ENCODE peak calls at places on chromosomes 13 and 19, in nine cellular contexts. W is naive thymus-derived CD4-positive, alpha-beta T cell; C is caudate nucleus; F is stimulated activated CD4-positive, alpha-beta T cell treated with anti-CD3 and anti-CD28 coated beads, Interleukin-15, amount 100 ng/mL, for 48 hours; V is CD8-positive, alpha-beta memory T cell; R is fibroblast of pulmonary artery; S is activated T-helper 1 cell treated with anti-CD3 and anti-CD28 coated beads, Interleukin-2, amount 50 U/mL, for 16 hours; J is NCI-H1436; N is ACHN. O is an unnamed sample.

GRCh38 chr19:38654478-38655079 is 7.1 kb downstream of the ACTN4 start:
- DNase-seq in F (no peak), C (no peak), V (no peak), N (no peak), S (no peak), J (no peak), R (no peak), W (no peak), O (no peak)

GRCh38 chr13:20877902-20878301 is 24.6 kb downstream of the XPO4 start:
- DNase-seq in R (no peak), W (no peak), S (no peak), C (no peak), J (no peak), N (no peak), V (no peak), F (no peak), O (no peak)

GRCh38 chr19:36092566-36092965 is 18.4 kb upstream of the OVOL3 start:
- DNase-seq in S (no peak), J (no peak), C (no peak), R (no peak), F (no peak), V (no peak), W (no peak), N (no peak), O (no peak)

GRCh38 chr19:58572818-58573657 is at the start of gene MZF1:
- DNase-seq in J (no peak), W (peak), R (peak), V (peak), F (peak), N (peak), S (peak), C (no peak), O (peak)

GRCh38 chr13:94483970-94484369 is 4.5 kb upstream of the DCT start:
- DNase-seq in N (no peak), C (no peak), V (no peak), F (no peak), S (no peak), R (no peak), J (no peak), W (no peak), O (no peak)

GRCh38 chr13:107450426-107450825 is 764.9 kb downstream of the LIG4 start:
- DNase-seq in W (no peak), F (no peak), J (no peak), V (no peak), R (peak), S (no peak), N (peak), C (no peak), O (no peak)

GRCh38 chr13:22726721-22727120 is 454.1 kb upstream of the SGCG start:
- DNase-seq in W (no peak), V (no peak), S (no peak), C (no peak), F (no peak), J (no peak), R (no peak), N (no peak), O (no peak)

GRCh38 chr19:12884202-12884601 is 2.8 kb downstream of the KLF1 start:
- DNase-seq in S (no peak), J (no peak), C (no peak), N (no peak), V (no peak), F (no peak), R (no peak), W (no peak), O (no peak)

O was measured in NT2/D1.